ENCODE peak calls at places on chromosome 16, in five cellular contexts. Q is GF-D8, G is H54, P is ovary, M is GM04504. J is an unnamed sample.

GRCh38 chr16:16033208-16033717 is 83.8 kb downstream of the ABCC1 start:
- DNase-seq in G (no peak), M (no peak), Q (peak), P (no peak), J (no peak)

GRCh38 chr16:73956592-73957495 is 339.8 kb upstream of the PSMD7 start:
- DNase-seq in Q (peak), P (peak), M (peak), G (peak), J (peak)

GRCh38 chr16:56514845-56515244 is 5.0 kb downstream of the BBS2 start:
- DNase-seq in Q (no peak), M (no peak), G (no peak), P (no peak), J (no peak)

GRCh38 chr16:70483426-70483825 is 29.0 kb downstream of the FCSK start:
- DNase-seq in P (no peak), G (no peak), Q (no peak), M (no peak), J (no peak)

GRCh38 chr16:57807968-57808528 is 5.8 kb upstream of the KIFC3 start:
- DNase-seq in G (peak), Q (peak), M (peak), P (peak), J (peak)

GRCh38 chr16:68448360-68448970 is at the start of gene SMPD3:
- DNase-seq in M (peak), P (peak), G (peak), Q (no peak), J (peak)

GRCh38 chr16:56513972-56514371 is 5.9 kb downstream of the BBS2 start:
- DNase-seq in M (no peak), G (peak), Q (peak), P (no peak), J (no peak)

GRCh38 chr16:27867122-27868110 is 196.1 kb downstream of the GSG1L start:
- DNase-seq in M (peak), G (peak), P (peak), Q (peak), J (peak)

GRCh38 chr16:68084504-68085258 is 489 bp upstream of the NFATC3 start:
- DNase-seq in M (no peak), Q (peak), G (no peak), P (peak), J (peak)

GRCh38 chr16:72434159-72434558 is 262.2 kb upstream of the PMFBP1 start:
- DNase-seq in G (no peak), P (no peak), Q (no peak), M (no peak), J (no peak)

J was measured in aorta.